ENCODE peak calls at places on chromosomes 1 and 21, in four cellular contexts. D is glutamatergic neuron; Z is pancreas; R is CD4-positive, alpha-beta T cell. K is an unnamed sample.

GRCh38 chr1:16145988-16146887 is 9.6 kb downstream of the EPHA2 start:
- DNase-seq in D (peak), Z (peak), R (no peak), K (no peak)

GRCh38 chr1:73744985-73745384 is 453.0 kb downstream of the LRRIQ3 start:
- DNase-seq in D (no peak), Z (no peak), R (no peak), K (no peak)

GRCh38 chr1:92085727-92086126 is 5.6 kb downstream of the BTBD8 start:
- DNase-seq in R (no peak), Z (no peak), D (no peak), K (no peak)

GRCh38 chr1:47211796-47212269 is 20.2 kb downstream of the TAL1 start:
- DNase-seq in D (no peak), R (no peak), Z (no peak), K (no peak)

GRCh38 chr1:172895050-172895460 is 155.7 kb downstream of the TNFSF18 start:
- DNase-seq in Z (no peak), R (peak), D (no peak), K (no peak)

GRCh38 chr1:223363057-223363855 is 720 bp downstream of the SUSD4 start:
- DNase-seq in R (peak), D (peak), Z (peak), K (peak)

GRCh38 chr1:52944566-52944965 is 17.5 kb downstream of the SCP2 start:
- DNase-seq in R (no peak), D (no peak), Z (no peak), K (no peak)

GRCh38 chr1:223641523-223642039 is 23.9 kb downstream of the CAPN8 start:
- DNase-seq in Z (no peak), D (no peak), R (no peak), K (no peak)

GRCh38 chr1:67166196-67166595 is at the start of gene IL23R:
- DNase-seq in Z (no peak), D (no peak), R (peak), K (no peak)

GRCh38 chr1:65213271-65213905 is 65.4 kb downstream of the AK4 start:
- DNase-seq in D (no peak), R (no peak), Z (no peak), K (no peak)

GRCh38 chr1:44326066-44326701 is 28.9 kb downstream of the ERI3 start:
- DNase-seq in R (no peak), D (no peak), Z (no peak), K (no peak)

GRCh38 chr1:27598902-27599528 is 4.9 kb downstream of the AHDC1 start:
- DNase-seq in R (peak), D (peak), Z (no peak), K (peak)

GRCh38 chr1:202811296-202812175 is 782 bp downstream of the PCAT6 start:
- DNase-seq in D (peak), R (peak), Z (peak), K (peak)

GRCh38 chr1:201562659-201563405 is 23.9 kb downstream of the NAV1 start:
- DNase-seq in Z (no peak), R (no peak), D (no peak), K (no peak)

GRCh38 chr1:23178931-23179330 is 10.3 kb upstream of the LUZP1 start:
- DNase-seq in Z (no peak), D (no peak), R (no peak), K (no peak)

GRCh38 chr21:24899138-24899537 is 708.1 kb downstream of the MRPL39 start:
- DNase-seq in R (no peak), Z (no peak), D (no peak), K (no peak)

GRCh38 chr1:165873481-165873880 is 46.1 kb downstream of the UCK2 start:
- DNase-seq in Z (no peak), R (no peak), D (no peak), K (no peak)

GRCh38 chr1:165874643-165875042 is 47.2 kb downstream of the UCK2 start:
- DNase-seq in R (no peak), D (no peak), Z (no peak), K (no peak)

GRCh38 chr1:165871311-165872067 is 44.1 kb downstream of the UCK2 start:
- DNase-seq in D (peak), R (peak), Z (no peak), K (peak)

GRCh38 chr1:165865941-165866340 is 38.5 kb downstream of the UCK2 start:
- DNase-seq in Z (no peak), D (no peak), R (no peak), K (no peak)

DNA sequence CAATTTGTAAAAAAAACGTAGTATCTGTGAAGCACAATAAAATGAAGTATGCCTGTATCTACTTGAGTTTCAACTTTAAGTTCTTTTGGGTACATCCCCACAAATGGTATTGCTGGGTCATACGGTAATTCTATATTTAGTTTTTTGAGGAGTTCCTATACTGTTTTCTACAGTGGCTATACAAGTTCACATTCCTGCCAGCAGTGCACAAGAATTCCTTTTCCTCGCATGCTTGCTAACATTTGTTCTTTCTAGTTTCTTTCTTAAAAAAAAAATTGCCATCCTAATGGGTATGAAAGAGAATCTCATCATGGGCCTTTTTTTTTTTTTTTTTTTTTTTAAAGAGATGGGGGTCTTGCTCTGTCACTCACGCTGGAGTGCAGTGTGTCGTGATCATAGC is 41.9 kb downstream of the UCK2 start:
- DNase-seq in D (no peak), R (no peak), Z (no peak), K (no peak)
- TF ChIP-seq CTCF in D (no peak), R (no peak), Z (no peak), K (no peak)

GRCh38 chr1:55216078-55216477 is 914 bp upstream of the USP24 start:
- DNase-seq in Z (no peak), D (no peak), R (no peak), K (no peak)

GRCh38 chr1:55214903-55215193 is 316 bp downstream of the USP24 start:
- DNase-seq in D (peak), Z (peak), R (no peak), K (peak)

GRCh38 chr1:55213885-55214213 is 1.3 kb downstream of the USP24 start:
- DNase-seq in Z (no peak), D (peak), R (no peak), K (peak)

GRCh38 chr1:55214214-55214902 is 806 bp downstream of the USP24 start:
- DNase-seq in D (peak), Z (peak), R (peak), K (peak)

GRCh38 chr1:55215194-55216021 is at the start of gene USP24:
- DNase-seq in Z (peak), D (peak), R (peak), K (peak)
- TF ChIP-seq CTCF in Z (no peak), D (no peak), R (no peak), K (no peak)

GRCh38 chr1:234617135-234617985 is 7.4 kb upstream of the IRF2BP2 start:
- DNase-seq in D (no peak), R (no peak), Z (no peak), K (no peak)
- TF ChIP-seq CTCF in D (peak), R (no peak), Z (no peak), K (peak)

DNA sequence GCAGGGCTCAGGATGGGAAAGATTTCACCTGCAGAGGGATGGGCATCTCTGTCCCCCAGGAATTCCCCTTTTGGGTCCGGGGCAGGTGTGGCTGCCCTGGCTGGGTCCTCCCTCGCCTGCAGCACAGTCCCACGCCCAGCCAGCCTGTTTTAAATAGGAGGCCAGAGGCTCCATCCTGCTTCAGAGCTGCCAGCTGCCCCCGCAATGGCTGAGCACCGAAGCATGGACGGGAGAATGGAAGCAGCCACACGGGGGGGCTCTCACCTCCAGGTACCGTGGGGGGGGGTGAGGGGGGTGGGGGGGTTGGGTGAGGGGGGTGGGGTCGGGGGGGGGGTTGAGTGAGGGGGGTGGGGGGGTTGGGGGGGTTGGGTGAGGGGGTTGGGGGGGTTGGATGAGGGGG is 3.6 kb downstream of the SCNN1D start:
- DNase-seq in R (no peak), D (peak), Z (peak), K (peak)
- TF ChIP-seq CTCF in R (no peak), D (no peak), Z (no peak), K (peak)

GRCh38 chr1:180527270-180527669 is 24.9 kb upstream of the ACBD6 start:
- DNase-seq in R (no peak), Z (no peak), D (no peak), K (no peak)

GRCh38 chr1:180524915-180525695 is 22.7 kb upstream of the ACBD6 start:
- DNase-seq in R (no peak), Z (no peak), D (no peak), K (no peak)

GRCh38 chr1:180525696-180526000 is 23.3 kb upstream of the ACBD6 start:
- DNase-seq in Z (no peak), D (no peak), R (no peak), K (no peak)

GRCh38 chr1:180530501-180530900 is 28.1 kb upstream of the ACBD6 start:
- DNase-seq in R (no peak), Z (no peak), D (no peak), K (no peak)

GRCh38 chr1:180528868-180529470 is 26.6 kb upstream of the ACBD6 start:
- DNase-seq in D (no peak), R (no peak), Z (no peak), K (no peak)
- TF ChIP-seq CTCF in D (no peak), R (no peak), Z (no peak), K (no peak)

DNA sequence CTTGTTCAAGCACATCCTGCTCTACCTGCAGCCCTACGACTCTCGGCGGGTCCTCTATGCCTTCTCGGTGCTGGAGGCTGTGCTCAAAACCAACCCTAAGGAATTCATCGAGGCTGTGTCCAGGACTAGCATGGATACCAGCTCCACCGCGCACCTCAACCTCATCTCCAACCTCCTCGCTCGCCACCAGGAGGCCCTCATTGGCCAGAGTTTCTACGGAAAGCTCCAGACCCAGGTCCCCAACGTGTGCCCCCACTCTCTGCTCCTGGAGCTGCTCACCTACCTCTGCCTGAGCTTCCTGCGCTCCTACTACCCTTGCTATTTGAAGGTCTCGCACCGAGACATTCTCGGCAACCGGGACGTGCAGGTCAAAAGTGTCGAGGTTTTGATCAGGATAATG is 74.3 kb upstream of the MORC3 start:
- DNase-seq in Z (no peak), R (peak), D (no peak), K (no peak)
- TF ChIP-seq CTCF in Z (no peak), R (no peak), D (no peak), K (peak)

GRCh38 chr1:181135462-181135781 is 46.9 kb downstream of the IER5 start:
- DNase-seq in Z (no peak), R (no peak), D (no peak), K (peak)
- TF ChIP-seq CTCF in Z (no peak), R (no peak), D (no peak), K (peak)

GRCh38 chr1:184462990-184463389 is 76.2 kb downstream of the C1orf21 start:
- DNase-seq in D (no peak), R (no peak), Z (no peak), K (no peak)

GRCh38 chr1:184467295-184467694 is 80.5 kb downstream of the C1orf21 start:
- DNase-seq in D (no peak), R (no peak), Z (no peak), K (no peak)

GRCh38 chr1:184464757-184465156 is 77.9 kb downstream of the C1orf21 start:
- DNase-seq in D (no peak), Z (no peak), R (no peak), K (no peak)

GRCh38 chr1:184463680-184464079 is 76.9 kb downstream of the C1orf21 start:
- DNase-seq in D (no peak), Z (no peak), R (no peak), K (no peak)

DNA sequence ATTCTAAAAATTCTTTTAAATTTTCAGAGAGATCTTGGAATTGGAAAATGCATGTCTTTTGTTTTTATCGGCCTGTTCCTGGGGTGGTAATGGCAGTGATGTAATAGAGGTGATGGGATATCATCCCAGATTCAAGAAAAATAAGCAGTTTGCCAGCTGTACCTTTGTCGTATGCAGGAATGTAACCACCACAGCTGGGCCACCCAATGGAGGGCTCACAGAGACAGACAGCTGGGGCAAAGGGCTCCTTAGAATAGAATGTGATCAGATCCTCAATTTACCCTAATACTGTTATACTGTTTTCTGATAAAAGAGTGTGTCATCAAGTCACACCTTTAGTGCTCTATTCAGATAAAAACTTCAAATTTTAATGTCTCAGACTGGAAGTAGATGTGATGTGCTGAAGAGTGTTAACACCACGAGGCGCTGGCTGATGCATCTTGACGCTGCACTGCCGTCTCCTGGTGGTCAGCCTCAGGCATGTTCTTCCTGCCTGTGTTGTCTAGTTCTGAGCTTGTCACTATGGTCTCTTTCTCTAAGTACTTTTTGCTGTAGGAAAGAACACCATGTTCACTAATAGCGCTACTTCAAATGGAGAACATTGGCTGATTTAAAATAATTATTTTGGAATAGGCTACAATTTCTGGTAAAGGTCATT is 78.8 kb downstream of the C1orf21 start:
- DNase-seq in Z (no peak), R (no peak), D (no peak), K (no peak)
- TF ChIP-seq CTCF in Z (no peak), R (no peak), D (no peak), K (no peak)

GRCh38 chr1:85553416-85553815 is 27.1 kb upstream of the CCN1 start:
- DNase-seq in R (no peak), Z (no peak), D (no peak), K (no peak)

GRCh38 chr1:85550784-85551516 is 29.6 kb upstream of the CCN1 start:
- DNase-seq in R (no peak), Z (no peak), D (no peak), K (no peak)

GRCh38 chr1:85555867-85556577 is 24.5 kb upstream of the CCN1 start:
- DNase-seq in Z (no peak), D (no peak), R (no peak), K (no peak)

GRCh38 chr1:85553936-85554335 is 26.6 kb upstream of the CCN1 start:
- DNase-seq in Z (no peak), R (no peak), D (no peak), K (no peak)

GRCh38 chr1:85554630-85555327 is 25.8 kb upstream of the CCN1 start:
- DNase-seq in Z (no peak), D (no peak), R (no peak), K (no peak)
- TF ChIP-seq CTCF in Z (no peak), D (no peak), R (no peak), K (no peak)

GRCh38 chr1:45607407-45608074 is 16.3 kb downstream of the CCDC17 start:
- DNase-seq in R (no peak), Z (no peak), D (no peak), K (no peak)

GRCh38 chr1:45608475-45609156 is 15.2 kb downstream of the CCDC17 start:
- DNase-seq in Z (no peak), R (no peak), D (no peak), K (no peak)

GRCh38 chr1:45604239-45604638 is 19.6 kb downstream of the CCDC17 start:
- DNase-seq in R (no peak), D (no peak), Z (no peak), K (no peak)
- TF ChIP-seq CTCF in R (no peak), D (no peak), Z (no peak), K (no peak)

K was measured in WERI-Rb-1.